ENCODE peak calls at places on chromosomes 1 and 21, in six cellular contexts. P is stimulated activated CD4-positive, alpha-beta T cell treated with anti-CD3 and anti-CD28 coated beads, Interleukin-4, amount 100 ng/mL, for 4 hours; X is Right ventricle myocardium superior; I is NCI-H774; O is memory B cell; U is lung. G is an unnamed sample.

GRCh38 chr1:81967957-81968356 is 167.2 kb downstream of the ADGRL2 start:
- DNase-seq in P (no peak), X (no peak), I (peak; percentile 39), O (no peak), U (no peak), G (no peak)

GRCh38 chr1:54371038-54371935 is 34.9 kb downstream of the SSBP3 start:
- DNase-seq in P (no peak), X (no peak), I (no peak), O (no peak), U (no peak), G (no peak)

GRCh38 chr21:45069711-45070110 is 4.7 kb upstream of the ADARB1 start:
- DNase-seq in P (no peak), X (no peak), I (no peak), O (no peak), U (no peak), G (no peak)

GRCh38 chr1:228801068-228801467 is 65.8 kb downstream of the RHOU start:
- DNase-seq in P (no peak), X (no peak), I (no peak), O (no peak), U (peak; percentile 63), G (no peak)

GRCh38 chr1:32991386-32991785 is 26.8 kb upstream of the RNF19B start:
- DNase-seq in P (no peak), X (no peak), I (no peak), O (no peak), U (no peak), G (no peak)

GRCh38 chr1:58082596-58082995 is 463.9 kb downstream of the OMA1 start:
- DNase-seq in P (no peak), X (no peak), I (no peak), O (no peak), U (no peak), G (no peak)

GRCh38 chr1:208043690-208044089 is 132.8 kb upstream of the CD34 start:
- DNase-seq in P (no peak), X (peak; percentile 59), I (no peak), O (no peak), U (peak; percentile 53), G (no peak)

GRCh38 chr1:39539252-39539790 is 37.3 kb downstream of the PABPC4 start:
- DNase-seq in P (peak; percentile 27), X (peak; percentile 72), I (peak; percentile 71), O (peak; percentile 49), U (peak; percentile 69), G (peak; percentile 42)

GRCh38 chr1:22030057-22030456 is 22.5 kb upstream of the CDC42 start:
- DNase-seq in P (no peak), X (no peak), I (no peak), O (no peak), U (no peak), G (no peak)

GRCh38 chr1:23719162-23719820 is 24.0 kb upstream of the ELOA start:
- DNase-seq in P (no peak), X (no peak), I (no peak), O (no peak), U (no peak), G (no peak)

GRCh38 chr21:15442743-15443142 is 287.0 kb upstream of the USP25 start:
- DNase-seq in P (no peak), X (no peak), I (no peak), O (no peak), U (no peak), G (no peak)

GRCh38 chr1:76073471-76073870 is 1.1 kb upstream of the ST6GALNAC3 start:
- DNase-seq in P (no peak), X (no peak), I (no peak), O (no peak), U (no peak), G (no peak)

GRCh38 chr1:2921970-2922686 is 99.1 kb upstream of the ACTRT2 start:
- DNase-seq in P (no peak), X (no peak), I (no peak), O (no peak), U (no peak), G (no peak)

GRCh38 chr1:93442276-93442675 is 5.6 kb upstream of the FNBP1L start:
- DNase-seq in P (no peak), X (no peak), I (no peak), O (no peak), U (peak; percentile 54), G (no peak)

GRCh38 chr1:100440075-100440809 is 87.9 kb downstream of the CDC14A start:
- DNase-seq in P (peak; percentile 77), X (no peak), I (peak; percentile 28), O (no peak), U (no peak), G (peak; percentile 16)

GRCh38 chr1:228664399-228664914 is 70.8 kb upstream of the RHOU start:
- DNase-seq in P (peak; percentile 61), X (peak; percentile 78), I (peak; percentile 78), O (peak; percentile 67), U (peak; percentile 81), G (peak; percentile 75)